ENCODE peak calls at places on chromosomes 6 and 20, in four cellular contexts. O is astrocyte of the spinal cord, Y is left ventricle myocardium inferior, S is body of pancreas. F is an unnamed sample.

GRCh38 chr20:44650777-44651493 is 564 bp downstream of the ADA start:
- DNase-seq in O (no peak), Y (peak; percentile 47), S (peak; percentile 17), F (peak; percentile 39)

GRCh38 chr20:58406422-58407001 is 17.5 kb downstream of the VAPB start:
- DNase-seq in O (no peak), Y (no peak), S (no peak), F (no peak)

GRCh38 chr20:44057698-44058675 is 129.0 kb downstream of the JPH2 start:
- DNase-seq in O (no peak), Y (no peak), S (no peak), F (no peak)

GRCh38 chr20:4406627-4407026 is 315.1 kb upstream of the PRND start:
- DNase-seq in O (peak; percentile 50), Y (no peak), S (no peak), F (no peak)

GRCh38 chr6:157873735-157874344 is 50.8 kb downstream of the SNX9 start:
- DNase-seq in O (peak; percentile 73), Y (peak; percentile 73), S (peak; percentile 78), F (peak; percentile 81)

GRCh38 chr20:16803965-16804792 is 56.0 kb downstream of the OTOR start:
- DNase-seq in O (peak; percentile 47), Y (peak; percentile 17), S (peak; percentile 50), F (peak; percentile 66)

GRCh38 chr6:139699335-139699734 is 324.9 kb upstream of the CITED2 start:
- DNase-seq in O (no peak), Y (no peak), S (peak; percentile 22), F (no peak)

GRCh38 chr20:4104045-4104444 is 88.7 kb upstream of the RNF24 start:
- DNase-seq in O (no peak), Y (no peak), S (no peak), F (no peak)

GRCh38 chr20:38334016-38334415 is 12.3 kb upstream of the LBP start:
- DNase-seq in O (no peak), Y (no peak), S (no peak), F (no peak)

GRCh38 chr6:110140650-110141049 is 38.8 kb downstream of the WASF1 start:
- DNase-seq in O (peak; percentile 60), Y (no peak), S (no peak), F (no peak)

GRCh38 chr6:112287836-112288235 is 33.5 kb upstream of the LAMA4 start:
- DNase-seq in O (no peak), Y (no peak), S (no peak), F (no peak)

GRCh38 chr6:163825033-163825432 is 410.5 kb downstream of the QKI start:
- DNase-seq in O (peak; percentile 80), Y (no peak), S (no peak), F (no peak)

GRCh38 chr6:5012531-5012930 is 8.7 kb upstream of the RPP40 start:
- DNase-seq in O (no peak), Y (no peak), S (no peak), F (no peak)

GRCh38 chr20:12482661-12483060 is 526.1 kb upstream of the SPTLC3 start:
- DNase-seq in O (no peak), Y (no peak), S (no peak), F (no peak)

GRCh38 chr6:106281088-106281487 is 44.5 kb downstream of the ATG5 start:
- DNase-seq in O (no peak), Y (no peak), S (no peak), F (no peak)

DNA sequence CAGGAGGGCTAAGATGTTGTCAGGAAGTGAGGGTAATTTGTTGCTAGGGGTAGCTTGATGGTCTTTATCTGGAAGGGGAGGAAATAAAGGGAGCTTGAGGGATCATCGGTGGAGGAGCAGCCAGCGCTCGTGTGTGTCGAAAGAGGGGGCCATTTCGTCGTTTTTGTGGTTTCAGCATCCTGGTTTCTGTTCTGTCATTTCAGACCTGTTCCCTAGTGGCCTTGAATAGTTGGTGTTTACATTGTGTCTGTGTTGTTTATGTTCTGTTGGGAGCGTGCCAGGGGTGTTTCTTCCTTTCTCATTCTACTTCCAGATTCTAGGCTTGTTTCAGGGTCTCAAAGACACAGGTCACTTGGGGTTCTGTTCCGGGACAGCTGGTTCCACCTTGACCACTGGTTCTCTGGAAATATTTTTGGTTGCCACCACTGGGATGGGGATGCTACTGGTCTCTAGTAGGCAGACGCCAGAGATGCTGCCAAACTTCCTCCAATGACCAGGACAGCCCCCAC is 113.9 kb upstream of the NAA20 start:
- DNase-seq in O (peak; percentile 30), Y (no peak), S (peak; percentile 76), F (peak; percentile 59)
- H3K4me3 ChIP-seq in O (no peak overlapping the region), Y (no peak overlapping the region), S (no peak overlapping the region), F (no peak overlapping the region)

DNA sequence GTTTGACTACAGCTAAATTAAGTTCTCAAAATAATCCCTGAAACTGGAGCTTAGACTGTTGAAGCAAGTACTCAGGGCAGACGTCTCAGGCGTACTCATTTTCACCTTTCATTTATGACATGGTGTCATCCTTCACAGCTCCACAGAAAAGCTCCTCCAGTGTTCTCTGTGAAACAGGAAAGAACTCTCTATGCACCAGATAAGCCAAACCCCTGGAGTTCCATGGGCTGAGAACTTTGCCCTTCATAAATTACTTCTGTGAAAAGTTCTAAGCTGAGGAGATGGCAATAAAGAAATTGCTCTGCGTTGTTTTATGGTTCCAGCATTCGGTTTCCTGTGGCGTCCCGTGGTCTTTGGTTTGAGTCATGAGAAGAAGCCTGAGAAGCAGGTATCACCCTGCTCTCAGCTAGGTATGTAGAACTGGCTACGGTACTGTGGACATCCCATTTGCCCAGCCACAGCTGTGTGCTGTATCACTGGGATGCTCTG is 20.2 kb upstream of the RREB1 start:
- DNase-seq in O (no peak), Y (no peak), S (no peak), F (peak; percentile 65)
- H3K4me3 ChIP-seq in O (no peak overlapping the region), Y (no peak overlapping the region), S (no peak overlapping the region), F (no peak overlapping the region)

DNA sequence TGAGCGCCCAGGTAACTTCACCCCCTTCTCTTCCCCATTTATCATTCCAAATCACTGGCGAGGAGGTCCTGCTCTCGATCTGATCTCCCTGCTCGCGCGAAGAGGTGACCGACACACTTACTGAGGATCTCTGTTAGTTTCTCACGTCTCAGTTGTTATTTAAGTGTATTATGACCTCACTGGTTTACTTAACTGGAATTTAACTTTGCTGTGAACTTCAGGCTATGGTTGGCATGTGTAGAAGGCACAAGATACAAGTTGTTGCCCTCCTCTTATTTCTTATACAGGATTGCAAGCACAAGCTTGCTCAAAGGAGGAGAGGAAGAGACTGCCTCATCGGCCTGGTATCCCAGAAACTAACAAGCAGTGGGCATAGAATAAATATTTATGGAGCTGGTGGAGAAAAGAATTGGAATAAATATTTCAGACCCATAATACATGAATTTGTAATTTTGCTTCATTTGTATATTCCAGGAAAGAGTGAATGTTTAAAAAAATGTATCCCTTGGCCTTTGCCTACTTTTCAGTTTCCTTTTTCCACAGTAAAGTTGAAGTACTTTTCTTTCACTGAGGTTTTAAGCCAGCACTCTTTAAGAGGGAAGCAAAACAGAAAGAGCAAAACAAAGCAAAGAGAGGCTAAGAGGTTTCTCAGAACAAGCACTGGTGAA is 1.3 kb downstream of the RNF217 start:
- DNase-seq in O (peak; percentile 63), Y (no peak), S (no peak), F (no peak)
- H3K4me3 ChIP-seq in O (peak overlapping the region; percentile 61), Y (peak overlapping the region; percentile 91), S (peak overlapping the region; percentile 93), F (peak overlapping the region; percentile 50)

DNA sequence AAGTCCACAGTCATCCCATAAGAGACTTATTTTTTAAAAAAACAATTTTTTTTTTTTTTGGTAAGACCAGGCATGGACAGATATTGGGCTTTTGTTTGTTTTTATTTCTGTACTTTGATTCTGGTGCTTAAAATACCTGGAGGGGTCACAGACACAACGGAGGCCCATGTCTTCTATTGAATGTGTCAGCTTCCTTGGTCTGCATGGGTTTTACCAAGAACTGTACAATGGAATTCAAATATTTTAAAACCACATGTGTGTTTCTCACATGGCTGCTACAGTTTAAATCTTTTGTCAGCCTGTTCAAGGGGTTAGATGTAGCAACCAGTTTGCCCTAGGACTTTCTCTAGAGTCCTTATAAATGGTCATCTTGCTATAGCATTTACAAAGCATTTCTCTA is 139.8 kb downstream of the SOX4 start:
- DNase-seq in O (peak; percentile 43), Y (no peak), S (no peak), F (no peak)
- H3K4me3 ChIP-seq in O (no peak overlapping the region), Y (no peak overlapping the region), S (no peak overlapping the region), F (no peak overlapping the region)

GRCh38 chr6:166251196-166251595 is 57.0 kb downstream of the PRR18 start:
- DNase-seq in O (no peak), Y (no peak), S (no peak), F (no peak)

GRCh38 chr6:166253277-166254229 is 54.6 kb downstream of the PRR18 start:
- DNase-seq in O (no peak), Y (peak; percentile 44), S (peak; percentile 39), F (peak; percentile 69)

GRCh38 chr6:166251655-166252054 is 56.5 kb downstream of the PRR18 start:
- DNase-seq in O (no peak), Y (no peak), S (no peak), F (no peak)

GRCh38 chr6:166257911-166258318 is 50.3 kb downstream of the PRR18 start:
- DNase-seq in O (no peak), Y (no peak), S (no peak), F (no peak)

DNA sequence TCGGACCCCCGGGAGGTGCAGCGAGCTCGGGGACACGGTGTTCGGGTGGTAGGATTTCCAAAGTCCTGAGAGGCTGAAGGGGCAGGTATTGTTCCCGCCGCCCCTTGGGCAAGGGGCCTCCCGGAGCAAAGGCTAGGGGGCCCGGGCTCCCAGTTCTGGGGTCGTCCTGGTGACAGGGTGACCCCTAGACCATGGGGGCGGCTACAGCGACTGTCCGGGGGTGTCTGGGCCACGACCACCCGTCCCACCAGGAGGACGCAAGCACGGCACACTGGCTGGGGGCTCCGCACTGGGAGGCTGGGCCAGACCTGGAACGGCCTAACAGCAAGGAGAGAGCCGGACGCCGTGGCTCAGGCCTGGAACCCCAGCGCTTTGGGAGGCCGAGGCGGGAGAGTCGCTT is 55.6 kb downstream of the PRR18 start:
- DNase-seq in O (no peak), Y (no peak), S (no peak), F (no peak)
- H3K4me3 ChIP-seq in O (no peak overlapping the region), Y (no peak overlapping the region), S (no peak overlapping the region), F (no peak overlapping the region)

DNA sequence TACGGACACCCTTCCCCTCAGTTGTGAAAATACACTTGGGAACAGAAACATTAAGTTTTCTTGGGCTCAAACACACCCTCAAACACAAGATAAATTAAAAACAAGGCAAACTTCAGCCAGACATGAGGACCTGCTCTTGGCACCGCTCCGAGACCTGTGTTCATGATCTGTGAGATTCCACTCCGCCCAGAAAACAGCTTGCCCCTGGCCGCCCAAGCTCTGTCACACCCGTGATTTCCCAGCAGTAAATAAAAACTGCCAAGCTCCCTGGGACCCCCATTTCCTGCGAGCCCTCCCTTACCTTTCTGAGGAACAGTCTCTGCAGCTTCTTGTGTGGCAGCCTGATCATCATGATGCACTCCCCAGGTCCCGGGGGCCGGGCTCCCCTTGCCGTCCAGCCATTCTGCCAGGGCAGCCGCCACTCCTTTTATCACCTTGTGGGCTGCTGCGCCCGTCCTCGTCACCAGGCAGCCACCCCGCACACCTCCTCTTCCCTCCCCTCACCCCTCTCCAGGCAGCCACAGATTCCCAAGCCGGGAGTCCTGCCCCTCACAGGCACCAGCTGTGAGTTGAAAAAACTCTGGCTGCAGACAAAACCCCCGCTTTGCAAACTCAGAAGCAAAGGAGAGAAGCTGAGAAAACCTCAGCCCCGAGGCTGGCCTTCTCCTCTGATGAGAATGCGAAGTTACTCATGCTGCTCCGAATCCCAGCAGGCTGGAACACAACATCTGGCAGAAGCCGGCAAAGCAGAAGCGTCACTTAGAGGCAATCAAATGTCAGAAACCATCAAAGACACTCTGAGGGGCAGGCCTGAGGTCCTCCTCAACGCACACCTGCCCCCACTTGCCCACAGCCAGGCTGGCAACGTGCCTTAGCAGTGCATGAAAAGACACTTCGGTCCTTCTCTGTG is 130.4 kb upstream of the RPS6KA2 start:
- DNase-seq in O (peak; percentile 50), Y (no peak), S (no peak), F (no peak)
- H3K4me3 ChIP-seq in O (no peak overlapping the region), Y (peak overlapping the region; percentile 42), S (no peak overlapping the region), F (no peak overlapping the region)